ENCODE peak calls at places on chromosome 1, in ten cellular contexts. X is activated naive CD4-positive, alpha-beta T cell treated with anti-CD3 and anti-CD28 coated beads, Interleukin-2, amount 50 U/mL, for 16 hours; N is stimulated activated CD8-positive, alpha-beta memory T cell treated with anti-CD3 and anti-CD28 coated beads, Interleukin-4, amount 100 ng/mL, for 1 hour; I is EL; V is ureter; Q is T47D; L is NCI-H2081; K is activated CD4-positive, alpha-beta T cell treated with anti-CD3 and anti-CD28 coated beads for 24 hours; A is T-helper 2 cell; F is psoas muscle. T is an unnamed sample.

GRCh38 chr1:67138813-67139539 is 4.2 kb upstream of the C1orf141 start:
- DNase-seq in V (no peak), F (no peak), X (no peak), N (no peak), L (no peak), K (no peak), A (no peak), I (no peak), Q (no peak), T (no peak)

GRCh38 chr1:184237588-184237987 is 149.2 kb upstream of the C1orf21 start:
- DNase-seq in F (no peak), I (no peak), L (no peak), X (no peak), K (no peak), Q (no peak), A (no peak), N (no peak), V (no peak), T (no peak)

GRCh38 chr1:75430526-75430925 is 180.4 kb downstream of the SLC44A5 start:
- DNase-seq in Q (no peak), I (no peak), L (no peak), X (no peak), K (no peak), F (no peak), A (no peak), N (no peak), V (no peak), T (no peak)

GRCh38 chr1:230863449-230863848 is 4.9 kb downstream of the C1orf198 start:
- DNase-seq in I (no peak), Q (peak; percentile 89), F (peak; percentile 27), A (no peak), K (no peak), X (no peak), L (no peak), N (no peak), V (peak; percentile 73), T (no peak)

GRCh38 chr1:47523812-47524170 is 85.9 kb downstream of the FOXD2 start:
- DNase-seq in X (no peak), Q (no peak), V (no peak), I (no peak), F (no peak), L (peak; percentile 83), K (no peak), A (no peak), N (no peak), T (peak; percentile 76)

GRCh38 chr1:23098463-23099170 is 70.0 kb downstream of the LUZP1 start:
- DNase-seq in X (peak; percentile 58), F (no peak), V (peak; percentile 69), K (peak; percentile 25), I (peak; percentile 80), L (peak; percentile 75), A (peak; percentile 63), Q (peak; percentile 5), N (no peak), T (peak; percentile 45)

GRCh38 chr1:112904071-112904830 is 51.7 kb downstream of the SLC16A1 start:
- DNase-seq in V (no peak), N (no peak), L (no peak), A (peak; percentile 81), F (no peak), Q (no peak), X (peak; percentile 42), K (peak; percentile 18), I (peak; percentile 97), T (no peak)

GRCh38 chr1:28812669-28813468 is 899 bp downstream of the OPRD1 start:
- DNase-seq in Q (peak; percentile 36), X (no peak), A (no peak), L (peak; percentile 68), N (no peak), K (no peak), I (no peak), V (no peak), F (no peak), T (peak; percentile 50)

GRCh38 chr1:100799548-100799947 is 80.0 kb downstream of the VCAM1 start:
- DNase-seq in A (no peak), V (no peak), I (no peak), F (no peak), X (no peak), N (no peak), K (no peak), Q (no peak), L (no peak), T (no peak)

GRCh38 chr1:219121634-219122033 is 52.0 kb upstream of the LYPLAL1 start:
- DNase-seq in I (no peak), V (no peak), L (no peak), N (no peak), X (no peak), Q (no peak), A (no peak), K (no peak), F (no peak), T (no peak)

GRCh38 chr1:201602413-201603265 is 63.7 kb downstream of the NAV1 start:
- DNase-seq in F (peak; percentile 39), X (no peak), N (no peak), K (no peak), L (no peak), A (no peak), I (peak; percentile 92), Q (no peak), V (no peak), T (no peak)

GRCh38 chr1:160085686-160086089 is 4.3 kb downstream of the KCNJ9 start:
- DNase-seq in Q (peak; percentile 96), F (peak; percentile 84), K (peak; percentile 76), V (peak; percentile 74), L (peak; percentile 77), I (peak; percentile 71), A (peak; percentile 76), X (peak; percentile 81), N (peak; percentile 50), T (peak; percentile 34)

GRCh38 chr1:90488451-90488850 is 228.7 kb downstream of the BARHL2 start:
- DNase-seq in N (no peak), F (no peak), Q (no peak), X (no peak), L (no peak), V (no peak), I (peak; percentile 37), K (no peak), A (no peak), T (no peak)

GRCh38 chr1:32742132-32742947 is 39.8 kb upstream of the SYNC start:
- DNase-seq in X (no peak), Q (no peak), A (no peak), N (no peak), F (no peak), V (no peak), L (no peak), I (no peak), K (no peak), T (no peak)

GRCh38 chr1:185537601-185538000 is 196.6 kb upstream of the HMCN1 start:
- DNase-seq in N (no peak), K (no peak), I (no peak), X (no peak), A (no peak), F (no peak), V (no peak), L (no peak), Q (no peak), T (no peak)

GRCh38 chr1:70706381-70707173 is 295.5 kb downstream of the CTH start:
- DNase-seq in F (no peak), Q (no peak), K (no peak), A (no peak), I (peak; percentile 7), V (peak; percentile 42), X (no peak), N (no peak), L (no peak), T (no peak)

GRCh38 chr1:248757784-248758195 is 2.2 kb upstream of the LYPD8 start:
- DNase-seq in L (no peak), F (no peak), N (no peak), X (no peak), Q (no peak), V (no peak), K (no peak), A (no peak), I (no peak), T (no peak)

GRCh38 chr1:226646026-226646869 is 92.8 kb downstream of the ITPKB start:
- DNase-seq in Q (peak; percentile 60), X (peak; percentile 14), V (no peak), A (no peak), L (no peak), I (no peak), K (no peak), F (peak; percentile 23), N (no peak), T (no peak)

GRCh38 chr1:231663211-231663792 is 36.7 kb downstream of the DISC1 start:
- DNase-seq in L (no peak), K (no peak), F (no peak), Q (no peak), A (no peak), X (no peak), V (no peak), N (no peak), I (peak; percentile 33), T (no peak)

GRCh38 chr1:204920967-204921366 is 50.3 kb downstream of the NFASC start:
- DNase-seq in A (no peak), K (no peak), I (no peak), Q (no peak), N (no peak), X (no peak), V (no peak), F (no peak), L (no peak), T (no peak)

GRCh38 chr1:109322974-109323373 is 16.2 kb upstream of the MYBPHL start:
- DNase-seq in Q (no peak), F (no peak), N (no peak), V (no peak), A (no peak), K (no peak), L (no peak), I (no peak), X (no peak), T (no peak)

GRCh38 chr1:43648448-43648847 is 1.5 kb upstream of the KDM4A start:
- DNase-seq in V (no peak), I (peak; percentile 27), Q (no peak), L (no peak), A (peak; percentile 42), K (no peak), X (no peak), N (no peak), F (no peak), T (no peak)

GRCh38 chr1:89274431-89274857 is 1.8 kb upstream of the GBP5 start:
- DNase-seq in K (no peak), V (no peak), Q (no peak), N (no peak), F (no peak), I (peak; percentile 20), A (peak; percentile 41), L (no peak), X (no peak), T (no peak)

GRCh38 chr1:167995038-167995437 is 58.2 kb upstream of the MPC2 start:
- DNase-seq in K (no peak), F (no peak), Q (no peak), X (no peak), N (no peak), I (no peak), L (no peak), A (no peak), V (no peak), T (no peak)

GRCh38 chr1:176178316-176178715 is 28.8 kb downstream of the COP1 start:
- DNase-seq in F (no peak), A (no peak), L (no peak), N (no peak), V (no peak), K (no peak), X (no peak), Q (no peak), I (no peak), T (no peak)

GRCh38 chr1:18636762-18637552 is 6.3 kb downstream of the PAX7 start:
- DNase-seq in X (no peak), L (no peak), Q (no peak), N (no peak), I (no peak), K (no peak), V (no peak), A (no peak), F (no peak), T (no peak)

GRCh38 chr1:209594440-209594839 is 10.9 kb downstream of the CAMK1G start:
- DNase-seq in F (no peak), X (no peak), N (no peak), V (no peak), K (no peak), I (no peak), Q (no peak), L (no peak), A (no peak), T (no peak)

GRCh38 chr1:162538815-162539431 is 22.6 kb upstream of the UAP1 start:
- DNase-seq in Q (no peak), V (no peak), K (no peak), F (no peak), L (no peak), X (no peak), A (peak; percentile 54), N (no peak), I (peak; percentile 96), T (no peak)

T was measured in NCI-H748 treated with DMSO at 0.1 percent for 48 hours.